ENCODE peak calls at places on chromosomes 16 and 17, in ten cellular contexts. One of them, this sample, is unnamed. For H3K9me3, the result is how much of the 10 kb centered on the place peaks cover.

GRCh38 chr16:28168991-28169554 is 42.7 kb downstream of the XPO6 start:
- DNase-seq in uterus: no peak
- DNase-seq in body of pancreas: no peak
- DNase-seq in IMR-90: no peak
- DNase-seq in pancreas: no peak
- DNase-seq in suprapubic skin: no peak
- DNase-seq in PC-3: no peak
- DNase-seq in mammary epithelial cell: no peak
- DNase-seq in adrenal gland: no peak
- DNase-seq in colonic mucosa: no peak
- DNase-seq in this sample: no peak

GRCh38 chr17:11503292-11503691 is 95.0 kb upstream of the DNAH9 start:
- DNase-seq in uterus: no peak
- DNase-seq in body of pancreas: no peak
- DNase-seq in IMR-90: no peak
- DNase-seq in pancreas: no peak
- DNase-seq in suprapubic skin: no peak
- DNase-seq in PC-3: no peak
- DNase-seq in mammary epithelial cell: no peak
- DNase-seq in adrenal gland: no peak
- DNase-seq in colonic mucosa: no peak
- DNase-seq in this sample: no peak

GRCh38 chr17:79923974-79924638 is 84.9 kb upstream of the CBX4 start:
- DNase-seq in uterus: no peak
- DNase-seq in body of pancreas: peak
- DNase-seq in IMR-90: peak
- DNase-seq in pancreas: peak
- DNase-seq in suprapubic skin: no peak
- DNase-seq in PC-3: peak
- DNase-seq in mammary epithelial cell: no peak
- DNase-seq in adrenal gland: no peak
- DNase-seq in colonic mucosa: peak
- DNase-seq in this sample: peak

GRCh38 chr17:47789611-47790520 is 31.7 kb downstream of the OSBPL7 start:
- DNase-seq in uterus: no peak
- DNase-seq in body of pancreas: peak
- DNase-seq in IMR-90: peak
- DNase-seq in pancreas: peak
- DNase-seq in suprapubic skin: peak
- DNase-seq in PC-3: peak
- DNase-seq in mammary epithelial cell: peak
- DNase-seq in adrenal gland: peak
- DNase-seq in colonic mucosa: peak
- DNase-seq in this sample: no peak

GRCh38 chr17:17568772-17569195 is 22.7 kb downstream of the PEMT start:
- DNase-seq in uterus: no peak
- DNase-seq in body of pancreas: peak
- DNase-seq in IMR-90: peak
- DNase-seq in pancreas: peak
- DNase-seq in suprapubic skin: no peak
- DNase-seq in PC-3: peak
- DNase-seq in mammary epithelial cell: peak
- DNase-seq in adrenal gland: peak
- DNase-seq in colonic mucosa: peak
- DNase-seq in this sample: peak

GRCh38 chr17:67051837-67052236 is 7.5 kb downstream of the CACNG1 start:
- DNase-seq in uterus: no peak
- DNase-seq in body of pancreas: no peak
- DNase-seq in IMR-90: no peak
- DNase-seq in pancreas: no peak
- DNase-seq in suprapubic skin: no peak
- DNase-seq in PC-3: no peak
- DNase-seq in mammary epithelial cell: no peak
- DNase-seq in adrenal gland: no peak
- DNase-seq in colonic mucosa: no peak
- DNase-seq in this sample: no peak

GRCh38 chr17:33981713-33982601 is 273.1 kb upstream of the CCL2 start:
- DNase-seq in uterus: no peak
- DNase-seq in body of pancreas: no peak
- DNase-seq in IMR-90: no peak
- DNase-seq in pancreas: no peak
- DNase-seq in suprapubic skin: no peak
- DNase-seq in PC-3: no peak
- DNase-seq in mammary epithelial cell: no peak
- DNase-seq in adrenal gland: no peak
- DNase-seq in colonic mucosa: peak
- DNase-seq in this sample: peak

GRCh38 chr17:5580367-5580766 is 3.9 kb downstream of the NLRP1 start:
- DNase-seq in uterus: no peak
- DNase-seq in body of pancreas: no peak
- DNase-seq in IMR-90: peak
- DNase-seq in pancreas: no peak
- DNase-seq in suprapubic skin: no peak
- DNase-seq in PC-3: peak
- DNase-seq in mammary epithelial cell: no peak
- DNase-seq in adrenal gland: no peak
- DNase-seq in colonic mucosa: no peak
- DNase-seq in this sample: no peak

GRCh38 chr16:50547340-50547865 is 793 bp upstream of the NKD1 start:
- DNase-seq in uterus: peak
- DNase-seq in body of pancreas: peak
- DNase-seq in IMR-90: no peak
- DNase-seq in pancreas: peak
- DNase-seq in suprapubic skin: no peak
- DNase-seq in PC-3: peak
- DNase-seq in mammary epithelial cell: no peak
- DNase-seq in adrenal gland: peak
- DNase-seq in colonic mucosa: peak
- DNase-seq in this sample: no peak

GRCh38 chr17:8294361-8294760 is 839 bp downstream of the SLC25A35 start:
- DNase-seq in uterus: no peak
- DNase-seq in body of pancreas: no peak
- DNase-seq in IMR-90: no peak
- DNase-seq in pancreas: no peak
- DNase-seq in suprapubic skin: no peak
- DNase-seq in PC-3: no peak
- DNase-seq in mammary epithelial cell: no peak
- DNase-seq in adrenal gland: no peak
- DNase-seq in colonic mucosa: no peak
- DNase-seq in this sample: no peak

GRCh38 chr17:77247048-77247541 is 106.3 kb downstream of the SEC14L1 start:
- DNase-seq in uterus: peak
- DNase-seq in body of pancreas: peak
- DNase-seq in IMR-90: peak
- DNase-seq in pancreas: peak
- DNase-seq in suprapubic skin: no peak
- DNase-seq in PC-3: peak
- DNase-seq in mammary epithelial cell: peak
- DNase-seq in adrenal gland: peak
- DNase-seq in colonic mucosa: peak
- DNase-seq in this sample: peak

GRCh38 chr16:80547145-80547544 is 6.4 kb downstream of the DYNLRB2 start:
- DNase-seq in uterus: no peak
- DNase-seq in body of pancreas: no peak
- DNase-seq in IMR-90: no peak
- DNase-seq in pancreas: no peak
- DNase-seq in suprapubic skin: no peak
- DNase-seq in PC-3: no peak
- DNase-seq in mammary epithelial cell: no peak
- DNase-seq in adrenal gland: no peak
- DNase-seq in colonic mucosa: no peak
- DNase-seq in this sample: no peak

GRCh38 chr16:80543162-80543561 is 2.4 kb downstream of the DYNLRB2 start:
- DNase-seq in uterus: no peak
- DNase-seq in body of pancreas: no peak
- DNase-seq in IMR-90: no peak
- DNase-seq in pancreas: no peak
- DNase-seq in suprapubic skin: no peak
- DNase-seq in PC-3: no peak
- DNase-seq in mammary epithelial cell: no peak
- DNase-seq in adrenal gland: no peak
- DNase-seq in colonic mucosa: no peak
- DNase-seq in this sample: no peak

GRCh38 chr16:80541306-80541694 is 507 bp downstream of the DYNLRB2 start:
- DNase-seq in uterus: no peak
- DNase-seq in body of pancreas: no peak
- DNase-seq in IMR-90: no peak
- DNase-seq in pancreas: no peak
- DNase-seq in suprapubic skin: no peak
- DNase-seq in PC-3: no peak
- DNase-seq in mammary epithelial cell: no peak
- DNase-seq in adrenal gland: no peak
- DNase-seq in colonic mucosa: no peak
- DNase-seq in this sample: no peak

GRCh38 chr16:80544326-80544725 is 3.5 kb downstream of the DYNLRB2 start:
- DNase-seq in uterus: no peak
- DNase-seq in body of pancreas: no peak
- DNase-seq in IMR-90: no peak
- DNase-seq in pancreas: no peak
- DNase-seq in suprapubic skin: no peak
- DNase-seq in PC-3: peak
- DNase-seq in mammary epithelial cell: no peak
- DNase-seq in adrenal gland: no peak
- DNase-seq in colonic mucosa: no peak
- DNase-seq in this sample: no peak

GRCh38 chr16:80546249-80546648 is 5.5 kb downstream of the DYNLRB2 start:
- DNase-seq in uterus: no peak
- DNase-seq in body of pancreas: no peak
- DNase-seq in IMR-90: no peak
- DNase-seq in pancreas: no peak
- DNase-seq in suprapubic skin: no peak
- DNase-seq in PC-3: no peak
- DNase-seq in mammary epithelial cell: no peak
- DNase-seq in adrenal gland: no peak
- DNase-seq in colonic mucosa: no peak
- DNase-seq in this sample: no peak
- H3K9me3 ChIP-seq in uterus: under half
- H3K9me3 ChIP-seq in body of pancreas: under half
- H3K9me3 ChIP-seq in IMR-90: under half
- H3K9me3 ChIP-seq in pancreas: under half
- H3K9me3 ChIP-seq in suprapubic skin: under half
- H3K9me3 ChIP-seq in PC-3: under half
- H3K9me3 ChIP-seq in mammary epithelial cell: under half
- H3K9me3 ChIP-seq in adrenal gland: under half
- H3K9me3 ChIP-seq in colonic mucosa: under half
- H3K9me3 ChIP-seq in this sample: under half

GRCh38 chr16:57824880-57825279 is 22.6 kb upstream of the KIFC3 start:
- DNase-seq in uterus: no peak
- DNase-seq in body of pancreas: no peak
- DNase-seq in IMR-90: no peak
- DNase-seq in pancreas: no peak
- DNase-seq in suprapubic skin: no peak
- DNase-seq in PC-3: peak
- DNase-seq in mammary epithelial cell: peak
- DNase-seq in adrenal gland: no peak
- DNase-seq in colonic mucosa: no peak
- DNase-seq in this sample: no peak
- H3K4me3 ChIP-seq in uterus: no peak
- H3K4me3 ChIP-seq in body of pancreas: no peak
- H3K4me3 ChIP-seq in IMR-90: no peak
- H3K4me3 ChIP-seq in pancreas: no peak
- H3K4me3 ChIP-seq in suprapubic skin: no peak
- H3K4me3 ChIP-seq in PC-3: no peak
- H3K4me3 ChIP-seq in mammary epithelial cell: no peak
- H3K4me3 ChIP-seq in adrenal gland: no peak
- H3K4me3 ChIP-seq in colonic mucosa: no peak
- H3K4me3 ChIP-seq in this sample: no peak

GRCh38 chr16:63612462-63613227 is 1509.2 kb downstream of the CDH11 start:
- DNase-seq in uterus: no peak
- DNase-seq in body of pancreas: no peak
- DNase-seq in IMR-90: no peak
- DNase-seq in pancreas: no peak
- DNase-seq in suprapubic skin: no peak
- DNase-seq in PC-3: no peak
- DNase-seq in mammary epithelial cell: no peak
- DNase-seq in adrenal gland: no peak
- DNase-seq in colonic mucosa: no peak
- DNase-seq in this sample: no peak

GRCh38 chr16:63617047-63617989 is 1504.5 kb downstream of the CDH11 start:
- DNase-seq in uterus: no peak
- DNase-seq in body of pancreas: peak
- DNase-seq in IMR-90: no peak
- DNase-seq in pancreas: peak
- DNase-seq in suprapubic skin: no peak
- DNase-seq in PC-3: no peak
- DNase-seq in mammary epithelial cell: no peak
- DNase-seq in adrenal gland: no peak
- DNase-seq in colonic mucosa: peak
- DNase-seq in this sample: peak

GRCh38 chr16:63614421-63614820 is 1507.4 kb downstream of the CDH11 start:
- DNase-seq in uterus: no peak
- DNase-seq in body of pancreas: no peak
- DNase-seq in IMR-90: no peak
- DNase-seq in pancreas: no peak
- DNase-seq in suprapubic skin: no peak
- DNase-seq in PC-3: no peak
- DNase-seq in mammary epithelial cell: no peak
- DNase-seq in adrenal gland: no peak
- DNase-seq in colonic mucosa: no peak
- DNase-seq in this sample: no peak

GRCh38 chr16:63617990-63618763 is 1503.7 kb downstream of the CDH11 start:
- DNase-seq in uterus: no peak
- DNase-seq in body of pancreas: peak
- DNase-seq in IMR-90: no peak
- DNase-seq in pancreas: peak
- DNase-seq in suprapubic skin: no peak
- DNase-seq in PC-3: no peak
- DNase-seq in mammary epithelial cell: peak
- DNase-seq in adrenal gland: no peak
- DNase-seq in colonic mucosa: peak
- DNase-seq in this sample: peak

GRCh38 chr16:63613701-63614100 is 1508.2 kb downstream of the CDH11 start:
- DNase-seq in uterus: no peak
- DNase-seq in body of pancreas: no peak
- DNase-seq in IMR-90: peak
- DNase-seq in pancreas: no peak
- DNase-seq in suprapubic skin: no peak
- DNase-seq in PC-3: peak
- DNase-seq in mammary epithelial cell: peak
- DNase-seq in adrenal gland: no peak
- DNase-seq in colonic mucosa: no peak
- DNase-seq in this sample: no peak
- H3K27ac ChIP-seq in uterus: no peak
- H3K27ac ChIP-seq in body of pancreas: no peak
- H3K27ac ChIP-seq in IMR-90: no peak
- H3K27ac ChIP-seq in pancreas: no peak
- H3K27ac ChIP-seq in suprapubic skin: no peak
- H3K27ac ChIP-seq in PC-3: no peak
- H3K27ac ChIP-seq in mammary epithelial cell: no peak
- H3K27ac ChIP-seq in adrenal gland: no peak
- H3K27ac ChIP-seq in colonic mucosa: no peak
- H3K27ac ChIP-seq in this sample: no peak

DNA sequence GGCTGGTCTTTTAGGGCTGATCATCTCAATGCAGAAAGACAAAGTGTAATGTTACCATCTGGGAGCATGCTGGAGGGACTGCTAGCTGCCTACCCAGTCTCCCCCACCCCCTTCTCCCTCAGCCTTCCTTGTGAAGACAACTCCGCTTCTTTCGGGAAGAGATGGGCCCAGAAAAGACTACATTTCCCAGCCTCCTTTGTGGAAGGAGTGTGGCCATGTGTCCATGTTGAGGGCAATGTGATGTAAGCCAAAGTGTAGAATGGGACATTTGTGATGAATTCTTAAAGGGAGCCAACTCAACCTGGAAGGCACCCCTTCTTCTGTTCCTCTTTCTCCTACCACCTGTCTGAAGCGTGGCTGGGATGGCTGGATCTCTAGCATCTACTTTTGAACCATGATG is 16.3 kb downstream of the ABCC12 start:
- DNase-seq in uterus: no peak
- DNase-seq in body of pancreas: no peak
- DNase-seq in IMR-90: no peak
- DNase-seq in pancreas: no peak
- DNase-seq in suprapubic skin: no peak
- DNase-seq in PC-3: no peak
- DNase-seq in mammary epithelial cell: no peak
- DNase-seq in adrenal gland: no peak
- DNase-seq in colonic mucosa: no peak
- DNase-seq in this sample: no peak
- H3K9me3 ChIP-seq in uterus: under half
- H3K9me3 ChIP-seq in body of pancreas: under half
- H3K9me3 ChIP-seq in IMR-90: under half
- H3K9me3 ChIP-seq in pancreas: under half
- H3K9me3 ChIP-seq in suprapubic skin: under half
- H3K9me3 ChIP-seq in PC-3: under half
- H3K9me3 ChIP-seq in mammary epithelial cell: under half
- H3K9me3 ChIP-seq in adrenal gland: under half
- H3K9me3 ChIP-seq in colonic mucosa: under half
- H3K9me3 ChIP-seq in this sample: under half

This sample was measured in SJCRH30.